ENCODE peak calls at places on chromosomes 16 and 17, in nine cellular contexts. One of them, this sample, is unnamed.

GRCh38 chr17:7750321-7750821 is 32.8 kb downstream of the DNAH2 start:
- DNase-seq in K562: no peak
- DNase-seq in GM12865: no peak
- DNase-seq in testis: no peak
- DNase-seq in tibial artery: no peak
- DNase-seq in HFF-Myc: peak
- DNase-seq in AG04450: peak
- DNase-seq in left ventricle myocardium inferior: no peak
- DNase-seq in tibial nerve: no peak
- DNase-seq in this sample: no peak

GRCh38 chr17:50707296-50708049 is at the start of gene ANKRD40:
- DNase-seq in K562: peak
- DNase-seq in GM12865: peak
- DNase-seq in testis: peak
- DNase-seq in tibial artery: peak
- DNase-seq in HFF-Myc: peak
- DNase-seq in AG04450: peak
- DNase-seq in left ventricle myocardium inferior: peak
- DNase-seq in tibial nerve: peak
- DNase-seq in this sample: peak

GRCh38 chr16:17237350-17237944 is 233.3 kb downstream of the XYLT1 start:
- DNase-seq in K562: no peak
- DNase-seq in GM12865: peak
- DNase-seq in testis: no peak
- DNase-seq in tibial artery: no peak
- DNase-seq in HFF-Myc: no peak
- DNase-seq in AG04450: no peak
- DNase-seq in left ventricle myocardium inferior: no peak
- DNase-seq in tibial nerve: no peak
- DNase-seq in this sample: no peak

GRCh38 chr17:15031971-15032370 is 233.2 kb downstream of the PMP22 start:
- DNase-seq in K562: no peak
- DNase-seq in GM12865: no peak
- DNase-seq in testis: no peak
- DNase-seq in tibial artery: no peak
- DNase-seq in HFF-Myc: no peak
- DNase-seq in AG04450: no peak
- DNase-seq in left ventricle myocardium inferior: no peak
- DNase-seq in tibial nerve: no peak
- DNase-seq in this sample: no peak

GRCh38 chr16:76461836-76462235 is 184.6 kb downstream of the CNTNAP4 start:
- DNase-seq in K562: no peak
- DNase-seq in GM12865: no peak
- DNase-seq in testis: no peak
- DNase-seq in tibial artery: no peak
- DNase-seq in HFF-Myc: no peak
- DNase-seq in AG04450: no peak
- DNase-seq in left ventricle myocardium inferior: no peak
- DNase-seq in tibial nerve: no peak
- DNase-seq in this sample: no peak

GRCh38 chr16:87198881-87199280 is 118.3 kb downstream of the C16orf95 start:
- DNase-seq in K562: no peak
- DNase-seq in GM12865: no peak
- DNase-seq in testis: no peak
- DNase-seq in tibial artery: peak
- DNase-seq in HFF-Myc: no peak
- DNase-seq in AG04450: no peak
- DNase-seq in left ventricle myocardium inferior: no peak
- DNase-seq in tibial nerve: no peak
- DNase-seq in this sample: no peak

GRCh38 chr16:19417640-19418039 is at the start of gene TMC5:
- DNase-seq in K562: peak
- DNase-seq in GM12865: no peak
- DNase-seq in testis: no peak
- DNase-seq in tibial artery: no peak
- DNase-seq in HFF-Myc: no peak
- DNase-seq in AG04450: no peak
- DNase-seq in left ventricle myocardium inferior: no peak
- DNase-seq in tibial nerve: no peak
- DNase-seq in this sample: no peak

GRCh38 chr17:63378411-63379076 is 67.6 kb downstream of the CYB561 start:
- DNase-seq in K562: peak
- DNase-seq in GM12865: no peak
- DNase-seq in testis: no peak
- DNase-seq in tibial artery: no peak
- DNase-seq in HFF-Myc: no peak
- DNase-seq in AG04450: no peak
- DNase-seq in left ventricle myocardium inferior: no peak
- DNase-seq in tibial nerve: no peak
- DNase-seq in this sample: no peak

GRCh38 chr16:85046957-85047866 is 19.6 kb downstream of the KIAA0513 start:
- DNase-seq in K562: peak
- DNase-seq in GM12865: no peak
- DNase-seq in testis: peak
- DNase-seq in tibial artery: no peak
- DNase-seq in HFF-Myc: no peak
- DNase-seq in AG04450: no peak
- DNase-seq in left ventricle myocardium inferior: no peak
- DNase-seq in tibial nerve: no peak
- DNase-seq in this sample: no peak

GRCh38 chr16:74862743-74863244 is 88.2 kb upstream of the FA2H start:
- DNase-seq in K562: peak
- DNase-seq in GM12865: peak
- DNase-seq in testis: no peak
- DNase-seq in tibial artery: no peak
- DNase-seq in HFF-Myc: peak
- DNase-seq in AG04450: no peak
- DNase-seq in left ventricle myocardium inferior: no peak
- DNase-seq in tibial nerve: peak
- DNase-seq in this sample: no peak

GRCh38 chr16:87570938-87571867 is 31.1 kb upstream of the JPH3 start:
- DNase-seq in K562: peak
- DNase-seq in GM12865: no peak
- DNase-seq in testis: peak
- DNase-seq in tibial artery: peak
- DNase-seq in HFF-Myc: no peak
- DNase-seq in AG04450: no peak
- DNase-seq in left ventricle myocardium inferior: peak
- DNase-seq in tibial nerve: no peak
- DNase-seq in this sample: no peak

GRCh38 chr17:83057793-83058477 is 21.5 kb upstream of the METRNL start:
- DNase-seq in K562: no peak
- DNase-seq in GM12865: no peak
- DNase-seq in testis: no peak
- DNase-seq in tibial artery: peak
- DNase-seq in HFF-Myc: no peak
- DNase-seq in AG04450: no peak
- DNase-seq in left ventricle myocardium inferior: peak
- DNase-seq in tibial nerve: peak
- DNase-seq in this sample: no peak

GRCh38 chr17:38730526-38731379 is 612 bp downstream of the CISD3 start:
- DNase-seq in K562: peak
- DNase-seq in GM12865: peak
- DNase-seq in testis: peak
- DNase-seq in tibial artery: peak
- DNase-seq in HFF-Myc: no peak
- DNase-seq in AG04450: no peak
- DNase-seq in left ventricle myocardium inferior: peak
- DNase-seq in tibial nerve: peak
- DNase-seq in this sample: no peak

GRCh38 chr17:69524854-69525253 is 110.4 kb downstream of the MAP2K6 start:
- DNase-seq in K562: no peak
- DNase-seq in GM12865: peak
- DNase-seq in testis: no peak
- DNase-seq in tibial artery: no peak
- DNase-seq in HFF-Myc: no peak
- DNase-seq in AG04450: no peak
- DNase-seq in left ventricle myocardium inferior: no peak
- DNase-seq in tibial nerve: no peak
- DNase-seq in this sample: no peak
- TF ChIP-seq CTCF in K562: no peak
- TF ChIP-seq CTCF in GM12865: no peak
- TF ChIP-seq CTCF in testis: no peak
- TF ChIP-seq CTCF in tibial artery: no peak
- TF ChIP-seq CTCF in HFF-Myc: no peak
- TF ChIP-seq CTCF in AG04450: no peak
- TF ChIP-seq CTCF in left ventricle myocardium inferior: no peak
- TF ChIP-seq CTCF in tibial nerve: no peak
- TF ChIP-seq CTCF in this sample: no peak

DNA sequence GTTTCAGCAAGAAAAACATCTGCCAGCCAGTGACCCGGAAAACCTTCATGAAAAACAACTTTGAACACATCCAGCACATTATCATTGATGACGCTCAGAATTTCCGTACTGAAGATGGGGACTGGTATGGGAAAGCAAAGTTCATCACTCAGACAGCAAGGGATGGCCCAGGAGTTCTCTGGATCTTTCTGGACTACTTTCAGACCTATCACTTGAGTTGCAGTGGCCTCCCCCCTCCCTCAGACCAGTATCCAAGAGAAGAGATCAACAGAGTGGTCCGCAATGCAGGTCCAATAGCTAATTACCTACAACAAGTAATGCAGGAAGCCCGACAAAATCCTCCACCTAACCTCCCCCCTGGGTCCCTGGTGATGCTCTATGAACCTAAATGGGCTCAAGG is 22.2 kb downstream of the SLFN5 start:
- DNase-seq in K562: no peak
- DNase-seq in GM12865: no peak
- DNase-seq in testis: no peak
- DNase-seq in tibial artery: no peak
- DNase-seq in HFF-Myc: no peak
- DNase-seq in AG04450: no peak
- DNase-seq in left ventricle myocardium inferior: no peak
- DNase-seq in tibial nerve: no peak
- DNase-seq in this sample: no peak
- TF ChIP-seq CTCF in K562: no peak
- TF ChIP-seq CTCF in GM12865: no peak
- TF ChIP-seq CTCF in testis: no peak
- TF ChIP-seq CTCF in tibial artery: no peak
- TF ChIP-seq CTCF in HFF-Myc: no peak
- TF ChIP-seq CTCF in AG04450: no peak
- TF ChIP-seq CTCF in left ventricle myocardium inferior: no peak
- TF ChIP-seq CTCF in tibial nerve: no peak
- TF ChIP-seq CTCF in this sample: no peak

GRCh38 chr17:18353541-18353940 is 9.8 kb downstream of the SHMT1 start:
- DNase-seq in K562: no peak
- DNase-seq in GM12865: no peak
- DNase-seq in testis: no peak
- DNase-seq in tibial artery: no peak
- DNase-seq in HFF-Myc: no peak
- DNase-seq in AG04450: no peak
- DNase-seq in left ventricle myocardium inferior: no peak
- DNase-seq in tibial nerve: no peak
- DNase-seq in this sample: no peak
- TF ChIP-seq CTCF in K562: no peak
- TF ChIP-seq CTCF in GM12865: no peak
- TF ChIP-seq CTCF in testis: no peak
- TF ChIP-seq CTCF in tibial artery: no peak
- TF ChIP-seq CTCF in HFF-Myc: no peak
- TF ChIP-seq CTCF in AG04450: no peak
- TF ChIP-seq CTCF in left ventricle myocardium inferior: no peak
- TF ChIP-seq CTCF in tibial nerve: no peak
- TF ChIP-seq CTCF in this sample: no peak

DNA sequence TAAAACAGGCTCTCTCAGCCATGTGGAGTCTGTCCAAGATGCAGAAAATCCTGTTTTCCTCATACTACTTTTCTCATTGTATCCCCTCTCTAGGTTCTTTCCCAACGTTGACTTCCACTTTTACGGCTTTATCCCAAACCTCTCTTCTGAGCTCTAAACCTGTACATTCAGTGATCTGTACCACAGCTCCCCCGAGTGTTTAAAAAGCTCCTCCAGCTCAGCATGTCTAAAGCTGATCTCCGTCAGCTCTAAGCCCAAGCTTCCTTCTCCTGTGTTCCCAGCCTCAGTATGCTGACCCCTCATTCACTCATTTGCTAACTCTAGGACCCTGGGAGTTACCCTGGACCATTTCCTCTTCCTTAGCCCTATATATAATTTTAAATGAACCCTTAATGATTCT is 144.6 kb downstream of the DNAH9 start:
- DNase-seq in K562: no peak
- DNase-seq in GM12865: no peak
- DNase-seq in testis: peak
- DNase-seq in tibial artery: no peak
- DNase-seq in HFF-Myc: no peak
- DNase-seq in AG04450: no peak
- DNase-seq in left ventricle myocardium inferior: no peak
- DNase-seq in tibial nerve: no peak
- DNase-seq in this sample: no peak
- TF ChIP-seq CTCF in K562: peak
- TF ChIP-seq CTCF in GM12865: no peak
- TF ChIP-seq CTCF in testis: no peak
- TF ChIP-seq CTCF in tibial artery: no peak
- TF ChIP-seq CTCF in HFF-Myc: no peak
- TF ChIP-seq CTCF in AG04450: no peak
- TF ChIP-seq CTCF in left ventricle myocardium inferior: peak
- TF ChIP-seq CTCF in tibial nerve: no peak
- TF ChIP-seq CTCF in this sample: no peak

GRCh38 chr17:55842405-55843158 is 91.7 kb downstream of the PCTP start:
- DNase-seq in K562: no peak
- DNase-seq in GM12865: no peak
- DNase-seq in testis: no peak
- DNase-seq in tibial artery: no peak
- DNase-seq in HFF-Myc: no peak
- DNase-seq in AG04450: no peak
- DNase-seq in left ventricle myocardium inferior: no peak
- DNase-seq in tibial nerve: no peak
- DNase-seq in this sample: no peak

GRCh38 chr17:55843785-55844184 is 92.9 kb downstream of the PCTP start:
- DNase-seq in K562: no peak
- DNase-seq in GM12865: no peak
- DNase-seq in testis: no peak
- DNase-seq in tibial artery: no peak
- DNase-seq in HFF-Myc: no peak
- DNase-seq in AG04450: no peak
- DNase-seq in left ventricle myocardium inferior: no peak
- DNase-seq in tibial nerve: no peak
- DNase-seq in this sample: no peak

GRCh38 chr17:55846745-55847144 is 95.9 kb downstream of the PCTP start:
- DNase-seq in K562: no peak
- DNase-seq in GM12865: no peak
- DNase-seq in testis: no peak
- DNase-seq in tibial artery: no peak
- DNase-seq in HFF-Myc: no peak
- DNase-seq in AG04450: no peak
- DNase-seq in left ventricle myocardium inferior: no peak
- DNase-seq in tibial nerve: no peak
- DNase-seq in this sample: no peak

GRCh38 chr17:55845385-55845784 is 94.5 kb downstream of the PCTP start:
- DNase-seq in K562: no peak
- DNase-seq in GM12865: peak
- DNase-seq in testis: peak
- DNase-seq in tibial artery: peak
- DNase-seq in HFF-Myc: peak
- DNase-seq in AG04450: no peak
- DNase-seq in left ventricle myocardium inferior: peak
- DNase-seq in tibial nerve: peak
- DNase-seq in this sample: no peak
- TF ChIP-seq CTCF in K562: no peak
- TF ChIP-seq CTCF in GM12865: peak
- TF ChIP-seq CTCF in testis: no peak
- TF ChIP-seq CTCF in tibial artery: peak
- TF ChIP-seq CTCF in HFF-Myc: peak
- TF ChIP-seq CTCF in AG04450: peak
- TF ChIP-seq CTCF in left ventricle myocardium inferior: peak
- TF ChIP-seq CTCF in tibial nerve: peak
- TF ChIP-seq CTCF in this sample: peak

This sample was measured in osteocyte.